ENCODE peak calls at places on chromosomes 11 and 22, in six cellular contexts. G is pancreas, P is ovary, R is substantia nigra, F is NAMALWA, H is NCI-H1105. C is an unnamed sample.

GRCh38 chr11:34850339-34850738 is 65.8 kb downstream of the APIP start:
- DNase-seq in G (no peak), P (no peak), R (no peak), F (no peak), H (no peak), C (no peak)

GRCh38 chr11:10139656-10140055 is 154.4 kb downstream of the SBF2 start:
- DNase-seq in G (no peak), P (no peak), R (no peak), F (no peak), H (no peak), C (peak; percentile 50)

GRCh38 chr22:29998627-29999026 is 81.6 kb upstream of the HORMAD2 start:
- DNase-seq in G (no peak), P (no peak), R (no peak), F (peak; percentile 10), H (no peak), C (no peak)

GRCh38 chr11:73001615-73002014 is 140.5 kb downstream of the FCHSD2 start:
- DNase-seq in G (peak; percentile 28), P (no peak), R (no peak), F (no peak), H (peak; percentile 7), C (no peak)

GRCh38 chr11:61297341-61297740 is 2.2 kb upstream of the VWCE start:
- DNase-seq in G (no peak), P (peak; percentile 11), R (no peak), F (no peak), H (no peak), C (no peak)

GRCh38 chr11:124799384-124800225 is 601 bp downstream of the MSANTD2 start:
- DNase-seq in G (peak; percentile 31), P (peak; percentile 49), R (no peak), F (peak; percentile 53), H (peak; percentile 41), C (no peak)

GRCh38 chr22:37457093-37457893 is 28.9 kb downstream of the MFNG start:
- DNase-seq in G (peak; percentile 88), P (peak; percentile 61), R (peak; percentile 11), F (peak; percentile 79), H (peak; percentile 61), C (no peak)

GRCh38 chr11:85167471-85167870 is 459.7 kb downstream of the DLG2 start:
- DNase-seq in G (no peak), P (no peak), R (no peak), F (no peak), H (no peak), C (no peak)

GRCh38 chr11:63012450-63013238 is 3.0 kb downstream of the SLC22A8 start:
- DNase-seq in G (no peak), P (no peak), R (no peak), F (no peak), H (no peak), C (no peak)

GRCh38 chr22:49549851-49550430 is 277.7 kb downstream of the BRD1 start:
- DNase-seq in G (no peak), P (no peak), R (no peak), F (no peak), H (no peak), C (no peak)